ENCODE peak calls at places on chromosomes 13 and 19, in five cellular contexts. Q, W, V, N and G are unnamed samples.

GRCh38 chr13:108036411-108036810 is 178.9 kb downstream of the LIG4 start:
- DNase-seq in Q (no peak), W (no peak), V (no peak), N (no peak), G (no peak)

GRCh38 chr19:7970716-7971448 is 27.4 kb upstream of the TIMM44 start:
- DNase-seq in Q (no peak), W (no peak), V (peak), N (peak), G (peak)

GRCh38 chr13:98570929-98571372 is 6.0 kb downstream of the STK24 start:
- DNase-seq in Q (no peak), W (no peak), V (no peak), N (no peak), G (no peak)

GRCh38 chr13:112444001-112444311 is 67.8 kb downstream of the SPACA7 start:
- DNase-seq in Q (no peak), W (peak), V (peak), N (peak), G (peak)

GRCh38 chr19:6210091-6210490 is 69.7 kb downstream of the MLLT1 start:
- DNase-seq in Q (no peak), W (no peak), V (no peak), N (no peak), G (no peak)

GRCh38 chr19:8120636-8121480 is 28.5 kb downstream of the FBN3 start:
- DNase-seq in Q (no peak), W (no peak), V (no peak), N (no peak), G (no peak)

GRCh38 chr19:41456342-41456918 is 13.5 kb downstream of the ERICH4 start:
- DNase-seq in Q (no peak), W (no peak), V (no peak), N (no peak), G (no peak)

GRCh38 chr19:48363500-48363809 is 285 bp downstream of the TMEM143 start:
- DNase-seq in Q (no peak), W (no peak), V (no peak), N (peak), G (no peak)

GRCh38 chr19:52542984-52543664 is 15.7 kb downstream of the ZNF808 start:
- DNase-seq in Q (no peak), W (no peak), V (no peak), N (no peak), G (no peak)